ENCODE peak calls at places on chromosomes 12 and 14, in seven cellular contexts. One of them, this sample, is unnamed.

GRCh38 chr12:753401-754237 is 1.2 kb downstream of the WNK1 start:
- DNase-seq in amniotic epithelial cell: no peak
- DNase-seq in GM12878: no peak
- DNase-seq in central memory CD4-positive, alpha-beta T cell: peak; percentile 41
- DNase-seq in stimulated activated CD4-positive, alpha-beta T cell treated with anti-CD3 and anti-CD28 coated beads, Interleukin-4, amount 100 ng/mL, for 48 hours: peak; percentile 33
- DNase-seq in HepG2: no peak
- DNase-seq in GM23338: peak; percentile 70
- DNase-seq in this sample: peak; percentile 51

GRCh38 chr12:14260011-14260993 is 105.2 kb upstream of the ATF7IP start:
- DNase-seq in amniotic epithelial cell: peak; percentile 95
- DNase-seq in GM12878: no peak
- DNase-seq in central memory CD4-positive, alpha-beta T cell: no peak
- DNase-seq in stimulated activated CD4-positive, alpha-beta T cell treated with anti-CD3 and anti-CD28 coated beads, Interleukin-4, amount 100 ng/mL, for 48 hours: no peak
- DNase-seq in HepG2: peak; percentile 56
- DNase-seq in GM23338: peak; percentile 98
- DNase-seq in this sample: peak; percentile 92

GRCh38 chr12:64010069-64010686 is 165.7 kb downstream of the SRGAP1 start:
- DNase-seq in amniotic epithelial cell: peak; percentile 78
- DNase-seq in GM12878: no peak
- DNase-seq in central memory CD4-positive, alpha-beta T cell: no peak
- DNase-seq in stimulated activated CD4-positive, alpha-beta T cell treated with anti-CD3 and anti-CD28 coated beads, Interleukin-4, amount 100 ng/mL, for 48 hours: no peak
- DNase-seq in HepG2: peak; percentile 74
- DNase-seq in GM23338: no peak
- DNase-seq in this sample: no peak

GRCh38 chr12:104057771-104058197 is 6.5 kb upstream of the HCFC2 start:
- DNase-seq in amniotic epithelial cell: no peak
- DNase-seq in GM12878: no peak
- DNase-seq in central memory CD4-positive, alpha-beta T cell: peak; percentile 11
- DNase-seq in stimulated activated CD4-positive, alpha-beta T cell treated with anti-CD3 and anti-CD28 coated beads, Interleukin-4, amount 100 ng/mL, for 48 hours: no peak
- DNase-seq in HepG2: no peak
- DNase-seq in GM23338: peak; percentile 76
- DNase-seq in this sample: peak; percentile 41

GRCh38 chr14:77055981-77056380 is 27.5 kb upstream of the IRF2BPL start:
- DNase-seq in amniotic epithelial cell: no peak
- DNase-seq in GM12878: no peak
- DNase-seq in central memory CD4-positive, alpha-beta T cell: no peak
- DNase-seq in stimulated activated CD4-positive, alpha-beta T cell treated with anti-CD3 and anti-CD28 coated beads, Interleukin-4, amount 100 ng/mL, for 48 hours: no peak
- DNase-seq in HepG2: no peak
- DNase-seq in GM23338: no peak
- DNase-seq in this sample: no peak

GRCh38 chr12:56590237-56590830 is 39.8 kb downstream of the BAZ2A start:
- DNase-seq in amniotic epithelial cell: peak; percentile 31
- DNase-seq in GM12878: no peak
- DNase-seq in central memory CD4-positive, alpha-beta T cell: no peak
- DNase-seq in stimulated activated CD4-positive, alpha-beta T cell treated with anti-CD3 and anti-CD28 coated beads, Interleukin-4, amount 100 ng/mL, for 48 hours: no peak
- DNase-seq in HepG2: peak; percentile 41
- DNase-seq in GM23338: peak; percentile 67
- DNase-seq in this sample: peak; percentile 49

GRCh38 chr12:123748171-123748570 is 13.9 kb upstream of the DNAH10 start:
- DNase-seq in amniotic epithelial cell: no peak
- DNase-seq in GM12878: no peak
- DNase-seq in central memory CD4-positive, alpha-beta T cell: no peak
- DNase-seq in stimulated activated CD4-positive, alpha-beta T cell treated with anti-CD3 and anti-CD28 coated beads, Interleukin-4, amount 100 ng/mL, for 48 hours: no peak
- DNase-seq in HepG2: no peak
- DNase-seq in GM23338: no peak
- DNase-seq in this sample: no peak

GRCh38 chr14:91351508-91351853 is 66.1 kb downstream of the CCDC88C start:
- DNase-seq in amniotic epithelial cell: no peak
- DNase-seq in GM12878: no peak
- DNase-seq in central memory CD4-positive, alpha-beta T cell: no peak
- DNase-seq in stimulated activated CD4-positive, alpha-beta T cell treated with anti-CD3 and anti-CD28 coated beads, Interleukin-4, amount 100 ng/mL, for 48 hours: no peak
- DNase-seq in HepG2: no peak
- DNase-seq in GM23338: no peak
- DNase-seq in this sample: no peak

GRCh38 chr14:62943202-62943601 is 102.1 kb downstream of the KCNH5 start:
- DNase-seq in amniotic epithelial cell: peak; percentile 63
- DNase-seq in GM12878: no peak
- DNase-seq in central memory CD4-positive, alpha-beta T cell: no peak
- DNase-seq in stimulated activated CD4-positive, alpha-beta T cell treated with anti-CD3 and anti-CD28 coated beads, Interleukin-4, amount 100 ng/mL, for 48 hours: no peak
- DNase-seq in HepG2: no peak
- DNase-seq in GM23338: no peak
- DNase-seq in this sample: no peak

GRCh38 chr12:71144682-71145081 is 13.1 kb downstream of the TSPAN8 start:
- DNase-seq in amniotic epithelial cell: no peak
- DNase-seq in GM12878: no peak
- DNase-seq in central memory CD4-positive, alpha-beta T cell: no peak
- DNase-seq in stimulated activated CD4-positive, alpha-beta T cell treated with anti-CD3 and anti-CD28 coated beads, Interleukin-4, amount 100 ng/mL, for 48 hours: no peak
- DNase-seq in HepG2: no peak
- DNase-seq in GM23338: no peak
- DNase-seq in this sample: peak; percentile 46

GRCh38 chr12:53770281-53770680 is 18.5 kb upstream of the CISTR start:
- DNase-seq in amniotic epithelial cell: peak; percentile 98
- DNase-seq in GM12878: no peak
- DNase-seq in central memory CD4-positive, alpha-beta T cell: no peak
- DNase-seq in stimulated activated CD4-positive, alpha-beta T cell treated with anti-CD3 and anti-CD28 coated beads, Interleukin-4, amount 100 ng/mL, for 48 hours: no peak
- DNase-seq in HepG2: no peak
- DNase-seq in GM23338: no peak
- DNase-seq in this sample: peak; percentile 66

GRCh38 chr12:92570056-92570753 is 132.6 kb upstream of the PLEKHG7 start:
- DNase-seq in amniotic epithelial cell: peak; percentile 73
- DNase-seq in GM12878: peak; percentile 93
- DNase-seq in central memory CD4-positive, alpha-beta T cell: peak; percentile 62
- DNase-seq in stimulated activated CD4-positive, alpha-beta T cell treated with anti-CD3 and anti-CD28 coated beads, Interleukin-4, amount 100 ng/mL, for 48 hours: peak; percentile 32
- DNase-seq in HepG2: peak; percentile 67
- DNase-seq in GM23338: peak; percentile 87
- DNase-seq in this sample: peak; percentile 95

GRCh38 chr12:57161491-57161890 is 14.1 kb upstream of the LRP1-AS start:
- DNase-seq in amniotic epithelial cell: peak; percentile 58
- DNase-seq in GM12878: no peak
- DNase-seq in central memory CD4-positive, alpha-beta T cell: no peak
- DNase-seq in stimulated activated CD4-positive, alpha-beta T cell treated with anti-CD3 and anti-CD28 coated beads, Interleukin-4, amount 100 ng/mL, for 48 hours: no peak
- DNase-seq in HepG2: no peak
- DNase-seq in GM23338: no peak
- DNase-seq in this sample: no peak

GRCh38 chr12:47111392-47111778 is 31.6 kb upstream of the AMIGO2 start:
- DNase-seq in amniotic epithelial cell: no peak
- DNase-seq in GM12878: no peak
- DNase-seq in central memory CD4-positive, alpha-beta T cell: no peak
- DNase-seq in stimulated activated CD4-positive, alpha-beta T cell treated with anti-CD3 and anti-CD28 coated beads, Interleukin-4, amount 100 ng/mL, for 48 hours: peak; percentile 16
- DNase-seq in HepG2: no peak
- DNase-seq in GM23338: no peak
- DNase-seq in this sample: no peak

GRCh38 chr12:46332260-46332659 is 40.3 kb downstream of the SLC38A2 start:
- DNase-seq in amniotic epithelial cell: peak; percentile 70
- DNase-seq in GM12878: no peak
- DNase-seq in central memory CD4-positive, alpha-beta T cell: no peak
- DNase-seq in stimulated activated CD4-positive, alpha-beta T cell treated with anti-CD3 and anti-CD28 coated beads, Interleukin-4, amount 100 ng/mL, for 48 hours: no peak
- DNase-seq in HepG2: peak; percentile 9
- DNase-seq in GM23338: no peak
- DNase-seq in this sample: no peak

GRCh38 chr12:51953925-51954324 is 2.4 kb downstream of the ACVR1B start:
- DNase-seq in amniotic epithelial cell: no peak
- DNase-seq in GM12878: no peak
- DNase-seq in central memory CD4-positive, alpha-beta T cell: no peak
- DNase-seq in stimulated activated CD4-positive, alpha-beta T cell treated with anti-CD3 and anti-CD28 coated beads, Interleukin-4, amount 100 ng/mL, for 48 hours: no peak
- DNase-seq in HepG2: no peak
- DNase-seq in GM23338: no peak
- DNase-seq in this sample: no peak

GRCh38 chr12:57419495-57419894 is 11.3 kb downstream of the R3HDM2 start:
- DNase-seq in amniotic epithelial cell: no peak
- DNase-seq in GM12878: no peak
- DNase-seq in central memory CD4-positive, alpha-beta T cell: no peak
- DNase-seq in stimulated activated CD4-positive, alpha-beta T cell treated with anti-CD3 and anti-CD28 coated beads, Interleukin-4, amount 100 ng/mL, for 48 hours: no peak
- DNase-seq in HepG2: no peak
- DNase-seq in GM23338: no peak
- DNase-seq in this sample: no peak

GRCh38 chr12:1839464-1839863 is 19.1 kb downstream of the LRTM2 start:
- DNase-seq in amniotic epithelial cell: no peak
- DNase-seq in GM12878: no peak
- DNase-seq in central memory CD4-positive, alpha-beta T cell: no peak
- DNase-seq in stimulated activated CD4-positive, alpha-beta T cell treated with anti-CD3 and anti-CD28 coated beads, Interleukin-4, amount 100 ng/mL, for 48 hours: no peak
- DNase-seq in HepG2: no peak
- DNase-seq in GM23338: no peak
- DNase-seq in this sample: no peak

GRCh38 chr12:124720687-124721500 is 142.8 kb downstream of the SCARB1 start:
- DNase-seq in amniotic epithelial cell: peak; percentile 87
- DNase-seq in GM12878: no peak
- DNase-seq in central memory CD4-positive, alpha-beta T cell: no peak
- DNase-seq in stimulated activated CD4-positive, alpha-beta T cell treated with anti-CD3 and anti-CD28 coated beads, Interleukin-4, amount 100 ng/mL, for 48 hours: no peak
- DNase-seq in HepG2: no peak
- DNase-seq in GM23338: no peak
- DNase-seq in this sample: no peak

GRCh38 chr14:30214456-30215090 is 286.9 kb upstream of the PRKD1 start:
- DNase-seq in amniotic epithelial cell: peak; percentile 82
- DNase-seq in GM12878: peak; percentile 8
- DNase-seq in central memory CD4-positive, alpha-beta T cell: no peak
- DNase-seq in stimulated activated CD4-positive, alpha-beta T cell treated with anti-CD3 and anti-CD28 coated beads, Interleukin-4, amount 100 ng/mL, for 48 hours: no peak
- DNase-seq in HepG2: peak; percentile 75
- DNase-seq in GM23338: peak; percentile 75
- DNase-seq in this sample: peak; percentile 41

GRCh38 chr12:102730996-102731395 is 186.0 kb downstream of the PAH start:
- DNase-seq in amniotic epithelial cell: no peak
- DNase-seq in GM12878: no peak
- DNase-seq in central memory CD4-positive, alpha-beta T cell: no peak
- DNase-seq in stimulated activated CD4-positive, alpha-beta T cell treated with anti-CD3 and anti-CD28 coated beads, Interleukin-4, amount 100 ng/mL, for 48 hours: no peak
- DNase-seq in HepG2: no peak
- DNase-seq in GM23338: peak; percentile 11
- DNase-seq in this sample: peak; percentile 5

GRCh38 chr14:94088516-94088915 is 7.4 kb downstream of the IFI27L1 start:
- DNase-seq in amniotic epithelial cell: no peak
- DNase-seq in GM12878: no peak
- DNase-seq in central memory CD4-positive, alpha-beta T cell: no peak
- DNase-seq in stimulated activated CD4-positive, alpha-beta T cell treated with anti-CD3 and anti-CD28 coated beads, Interleukin-4, amount 100 ng/mL, for 48 hours: no peak
- DNase-seq in HepG2: no peak
- DNase-seq in GM23338: no peak
- DNase-seq in this sample: no peak

GRCh38 chr12:104485651-104486341 is 29.0 kb downstream of the CHST11 start:
- DNase-seq in amniotic epithelial cell: no peak
- DNase-seq in GM12878: no peak
- DNase-seq in central memory CD4-positive, alpha-beta T cell: peak; percentile 76
- DNase-seq in stimulated activated CD4-positive, alpha-beta T cell treated with anti-CD3 and anti-CD28 coated beads, Interleukin-4, amount 100 ng/mL, for 48 hours: peak; percentile 26
- DNase-seq in HepG2: no peak
- DNase-seq in GM23338: no peak
- DNase-seq in this sample: no peak

GRCh38 chr12:4115570-4115969 is 158.0 kb upstream of the CCND2 start:
- DNase-seq in amniotic epithelial cell: no peak
- DNase-seq in GM12878: no peak
- DNase-seq in central memory CD4-positive, alpha-beta T cell: no peak
- DNase-seq in stimulated activated CD4-positive, alpha-beta T cell treated with anti-CD3 and anti-CD28 coated beads, Interleukin-4, amount 100 ng/mL, for 48 hours: no peak
- DNase-seq in HepG2: no peak
- DNase-seq in GM23338: peak; percentile 75
- DNase-seq in this sample: no peak

GRCh38 chr12:120013659-120014380 is 24.8 kb downstream of the BICDL1 start:
- DNase-seq in amniotic epithelial cell: no peak
- DNase-seq in GM12878: peak; percentile 67
- DNase-seq in central memory CD4-positive, alpha-beta T cell: peak; percentile 88
- DNase-seq in stimulated activated CD4-positive, alpha-beta T cell treated with anti-CD3 and anti-CD28 coated beads, Interleukin-4, amount 100 ng/mL, for 48 hours: peak; percentile 44
- DNase-seq in HepG2: peak; percentile 78
- DNase-seq in GM23338: no peak
- DNase-seq in this sample: peak; percentile 75

GRCh38 chr12:68178184-68178583 is 18.6 kb upstream of the IFNG start:
- DNase-seq in amniotic epithelial cell: no peak
- DNase-seq in GM12878: no peak
- DNase-seq in central memory CD4-positive, alpha-beta T cell: no peak
- DNase-seq in stimulated activated CD4-positive, alpha-beta T cell treated with anti-CD3 and anti-CD28 coated beads, Interleukin-4, amount 100 ng/mL, for 48 hours: no peak
- DNase-seq in HepG2: no peak
- DNase-seq in GM23338: no peak
- DNase-seq in this sample: no peak

GRCh38 chr14:100297320-100298300 is 8.6 kb downstream of the SLC25A29 start:
- DNase-seq in amniotic epithelial cell: peak; percentile 77
- DNase-seq in GM12878: peak; percentile 35
- DNase-seq in central memory CD4-positive, alpha-beta T cell: no peak
- DNase-seq in stimulated activated CD4-positive, alpha-beta T cell treated with anti-CD3 and anti-CD28 coated beads, Interleukin-4, amount 100 ng/mL, for 48 hours: no peak
- DNase-seq in HepG2: no peak
- DNase-seq in GM23338: no peak
- DNase-seq in this sample: no peak

GRCh38 chr12:58509116-58509885 is 411.0 kb downstream of the LRIG3 start:
- DNase-seq in amniotic epithelial cell: peak; percentile 97
- DNase-seq in GM12878: no peak
- DNase-seq in central memory CD4-positive, alpha-beta T cell: no peak
- DNase-seq in stimulated activated CD4-positive, alpha-beta T cell treated with anti-CD3 and anti-CD28 coated beads, Interleukin-4, amount 100 ng/mL, for 48 hours: no peak
- DNase-seq in HepG2: no peak
- DNase-seq in GM23338: no peak
- DNase-seq in this sample: no peak

This sample was measured in HT-29.